ENCODE peak calls at places on chromosome 5, in seven cellular contexts. E, W, D, Y, H, L and U are unnamed samples.
A peak's percentile ranks its signal among the peaks of the same experiment; 100 is the strongest.

GRCh38 chr5:115557667-115558387 is 13.3 kb upstream of the FEM1C start:
- DNase-seq in E (no peak), W (no peak), D (no peak), Y (peak; percentile 27), H (peak; percentile 57), L (no peak), U (no peak)

GRCh38 chr5:139657363-139658321 is 9.5 kb downstream of the CXXC5 start:
- DNase-seq in E (no peak), W (no peak), D (no peak), Y (peak; percentile 64), H (no peak), L (no peak), U (no peak)

GRCh38 chr5:91499943-91500531 is 116.9 kb upstream of the ARRDC3 start:
- DNase-seq in E (peak; percentile 60), W (peak; percentile 43), D (peak; percentile 20), Y (peak; percentile 65), H (no peak), L (peak; percentile 14), U (no peak)

GRCh38 chr5:32833621-32834102 is 122.5 kb downstream of the NPR3 start:
- DNase-seq in E (no peak), W (no peak), D (no peak), Y (no peak), H (no peak), L (no peak), U (no peak)

GRCh38 chr5:151863566-151863965 is 61.1 kb downstream of the GLRA1 start:
- DNase-seq in E (no peak), W (no peak), D (no peak), Y (no peak), H (no peak), L (no peak), U (no peak)

GRCh38 chr5:96795626-96796025 is 12.1 kb downstream of the ERAP1 start:
- DNase-seq in E (no peak), W (no peak), D (no peak), Y (no peak), H (no peak), L (no peak), U (no peak)

GRCh38 chr5:59158165-59158564 is 575.3 kb downstream of the RAB3C start:
- DNase-seq in E (peak; percentile 26), W (no peak), D (no peak), Y (peak; percentile 35), H (no peak), L (no peak), U (no peak)

GRCh38 chr5:76351577-76351976 is 51.5 kb upstream of the IQGAP2 start:
- DNase-seq in E (no peak), W (no peak), D (peak; percentile 75), Y (no peak), H (no peak), L (no peak), U (no peak)

GRCh38 chr5:119315516-119315949 is 40.3 kb upstream of the TNFAIP8 start:
- DNase-seq in E (peak; percentile 82), W (no peak), D (peak; percentile 73), Y (peak; percentile 47), H (no peak), L (no peak), U (no peak)

GRCh38 chr5:76535577-76535976 is 87.6 kb downstream of the F2RL2 start:
- DNase-seq in E (no peak), W (no peak), D (no peak), Y (no peak), H (no peak), L (no peak), U (no peak)

GRCh38 chr5:143231973-143232812 is 171.3 kb downstream of the NR3C1 start:
- DNase-seq in E (no peak), W (no peak), D (peak; percentile 40), Y (no peak), H (no peak), L (no peak), U (no peak)

GRCh38 chr5:52878671-52879070 is 91.0 kb downstream of the ITGA1 start:
- DNase-seq in E (peak; percentile 73), W (no peak), D (no peak), Y (peak; percentile 76), H (no peak), L (no peak), U (no peak)

GRCh38 chr5:9919306-9920030 is 289.3 kb upstream of the TAS2R1 start:
- DNase-seq in E (no peak), W (no peak), D (no peak), Y (no peak), H (no peak), L (no peak), U (no peak)

GRCh38 chr5:119355636-119356383 is at the start of gene TNFAIP8:
- DNase-seq in E (peak; percentile 73), W (peak; percentile 66), D (peak; percentile 81), Y (peak; percentile 66), H (peak; percentile 62), L (peak; percentile 61), U (peak; percentile 34)

GRCh38 chr5:45101146-45101545 is 292.4 kb downstream of the MRPS30 start:
- DNase-seq in E (peak; percentile 28), W (no peak), D (no peak), Y (no peak), H (no peak), L (no peak), U (no peak)

GRCh38 chr5:98214240-98215051 is 559.0 kb upstream of the RGMB start:
- DNase-seq in E (no peak), W (no peak), D (no peak), Y (peak; percentile 79), H (no peak), L (no peak), U (peak; percentile 67)

GRCh38 chr5:34412769-34413168 is 243.4 kb upstream of the RAI14 start:
- DNase-seq in E (no peak), W (no peak), D (no peak), Y (no peak), H (no peak), L (no peak), U (no peak)

GRCh38 chr5:10306806-10307205 is 896 bp downstream of the CMBL start:
- DNase-seq in E (no peak), W (no peak), D (no peak), Y (no peak), H (no peak), L (no peak), U (no peak)

GRCh38 chr5:173232499-173233346 is 2.3 kb downstream of the NKX2-5 start:
- DNase-seq in E (no peak), W (peak; percentile 62), D (no peak), Y (no peak), H (no peak), L (peak; percentile 56), U (peak; percentile 50)

GRCh38 chr5:124948062-124948753 is 201.8 kb upstream of the ZNF608 start:
- DNase-seq in E (peak; percentile 55), W (peak; percentile 18), D (no peak), Y (no peak), H (peak; percentile 32), L (no peak), U (no peak)

GRCh38 chr5:84578226-84578625 is 193.5 kb upstream of the EDIL3 start:
- DNase-seq in E (no peak), W (no peak), D (no peak), Y (no peak), H (no peak), L (no peak), U (no peak)

GRCh38 chr5:96794757-96795156 is 13.0 kb downstream of the ERAP1 start:
- DNase-seq in E (no peak), W (no peak), D (no peak), Y (no peak), H (no peak), L (no peak), U (no peak)

GRCh38 chr5:148880696-148881095 is 54.3 kb downstream of the ADRB2 start:
- DNase-seq in E (no peak), W (peak; percentile 26), D (no peak), Y (no peak), H (no peak), L (no peak), U (no peak)
- TF ChIP-seq CTCF in E (no peak), W (no peak), D (no peak), Y (no peak), H (no peak), L (no peak), U (no peak)

GRCh38 chr5:66828046-66828550 is 231.9 kb downstream of the MAST4 start:
- DNase-seq in E (no peak), W (no peak), D (no peak), Y (no peak), H (no peak), L (peak; percentile 56), U (no peak)

GRCh38 chr5:66829826-66830225 is 233.6 kb downstream of the MAST4 start:
- DNase-seq in E (peak; percentile 52), W (no peak), D (no peak), Y (peak; percentile 44), H (no peak), L (no peak), U (no peak)

GRCh38 chr5:66828551-66829421 is 232.6 kb downstream of the MAST4 start:
- DNase-seq in E (peak; percentile 67), W (peak; percentile 93), D (no peak), Y (peak; percentile 64), H (peak; percentile 64), L (peak; percentile 64), U (peak; percentile 60)

GRCh38 chr5:66826696-66827095 is 230.5 kb downstream of the MAST4 start:
- DNase-seq in E (no peak), W (peak; percentile 71), D (no peak), Y (no peak), H (no peak), L (no peak), U (no peak)

GRCh38 chr5:66830636-66831035 is 234.4 kb downstream of the MAST4 start:
- DNase-seq in E (peak; percentile 24), W (no peak), D (no peak), Y (no peak), H (no peak), L (no peak), U (no peak)
- TF ChIP-seq CTCF in E (peak; percentile 27), W (peak; percentile 23), D (no peak), Y (peak; percentile 9), H (no peak), L (no peak), U (no peak)

DNA sequence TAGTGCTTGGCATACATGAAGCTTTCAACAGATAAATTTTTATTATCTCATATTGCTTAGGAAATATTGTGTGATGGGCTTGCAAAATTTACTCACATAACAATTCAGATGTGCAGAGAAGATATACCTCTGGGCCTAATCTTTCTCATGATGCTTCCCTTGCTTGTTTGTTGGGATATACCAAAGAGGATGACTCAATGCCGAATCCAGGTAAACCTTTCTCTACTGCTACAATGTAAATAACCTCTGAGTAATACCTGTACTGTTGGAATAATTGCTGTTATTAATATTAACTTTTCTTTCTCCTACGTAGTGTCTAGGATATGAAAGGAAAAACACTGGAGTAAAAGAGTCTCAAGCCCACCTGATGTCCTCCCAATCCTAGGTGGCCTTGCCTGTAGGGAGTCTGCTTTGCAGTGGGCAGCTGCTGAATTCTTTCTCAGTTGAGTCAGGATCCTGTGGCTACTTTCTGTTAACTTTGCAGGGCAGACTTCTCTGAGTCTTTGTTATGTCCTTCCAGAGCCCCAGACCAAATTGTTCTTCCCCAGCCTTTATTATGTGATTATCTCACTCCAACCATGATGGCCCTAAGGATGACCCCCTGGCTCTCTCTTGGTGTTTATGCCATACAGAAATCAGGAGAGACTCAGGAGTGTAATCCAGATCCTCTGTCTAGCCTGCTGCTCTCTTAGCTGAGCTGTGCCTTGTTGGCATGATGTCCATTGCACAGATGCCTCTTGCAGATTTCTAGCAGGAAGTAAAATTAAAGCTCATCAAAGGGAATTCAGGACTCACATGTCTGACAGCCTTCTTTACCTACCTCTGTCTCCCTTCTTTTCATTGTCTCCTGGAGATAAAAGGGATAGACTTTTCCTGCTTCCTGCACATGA is 208.1 kb downstream of the SNX18 start:
- DNase-seq in E (no peak), W (no peak), D (no peak), Y (no peak), H (no peak), L (no peak), U (no peak)
- TF ChIP-seq CTCF in E (no peak), W (no peak), D (no peak), Y (no peak), H (no peak), L (no peak), U (no peak)

GRCh38 chr5:141850183-141850768 is 27.9 kb downstream of the PCDH1 start:
- DNase-seq in E (no peak), W (peak; percentile 48), D (peak; percentile 51), Y (peak; percentile 20), H (no peak), L (no peak), U (no peak)
- TF ChIP-seq CTCF in E (no peak), W (no peak), D (no peak), Y (no peak), H (no peak), L (no peak), U (no peak)